ENCODE peak calls at places on chromosome 2, in four cellular contexts. One of them, this sample, is unnamed.

GRCh38 chr2:234495076-234495800 is 1.6 kb downstream of the ARL4C start:
- DNase-seq in spleen: peak; percentile 80
- DNase-seq in adrenal gland: no peak
- DNase-seq in PC-3: no peak
- DNase-seq in this sample: peak; percentile 39

GRCh38 chr2:214108598-214108997 is 302.3 kb upstream of the VWC2L start:
- DNase-seq in PC-3: no peak
- DNase-seq in spleen: no peak
- DNase-seq in adrenal gland: no peak
- DNase-seq in this sample: no peak

GRCh38 chr2:69709290-69709689 is 32.6 kb upstream of the ANXA4 start:
- DNase-seq in spleen: no peak
- DNase-seq in PC-3: no peak
- DNase-seq in adrenal gland: no peak
- DNase-seq in this sample: no peak

GRCh38 chr2:44060990-44061389 is 65.2 kb upstream of the LRPPRC start:
- DNase-seq in adrenal gland: no peak
- DNase-seq in spleen: no peak
- DNase-seq in PC-3: no peak
- DNase-seq in this sample: no peak

GRCh38 chr2:70443726-70444125 is 109.9 kb downstream of the TGFA start:
- DNase-seq in PC-3: no peak
- DNase-seq in spleen: no peak
- DNase-seq in adrenal gland: no peak
- DNase-seq in this sample: no peak

GRCh38 chr2:12352891-12353290 is 363.8 kb upstream of the TRIB2 start:
- DNase-seq in spleen: no peak
- DNase-seq in adrenal gland: no peak
- DNase-seq in PC-3: no peak
- DNase-seq in this sample: no peak

GRCh38 chr2:205778326-205778725 is 96.0 kb downstream of the NRP2 start:
- DNase-seq in adrenal gland: no peak
- DNase-seq in spleen: no peak
- DNase-seq in PC-3: no peak
- DNase-seq in this sample: no peak

GRCh38 chr2:237904806-237905599 is 45.6 kb downstream of the RAMP1 start:
- DNase-seq in adrenal gland: peak; percentile 71
- DNase-seq in PC-3: no peak
- DNase-seq in spleen: peak; percentile 77
- DNase-seq in this sample: peak; percentile 62

GRCh38 chr2:12465631-12466135 is 251.1 kb upstream of the TRIB2 start:
- DNase-seq in spleen: no peak
- DNase-seq in PC-3: no peak
- DNase-seq in adrenal gland: peak; percentile 63
- DNase-seq in this sample: no peak

GRCh38 chr2:169933124-169933711 is 106.0 kb downstream of the UBR3 start:
- DNase-seq in adrenal gland: no peak
- DNase-seq in PC-3: peak; percentile 70
- DNase-seq in spleen: no peak
- DNase-seq in this sample: peak; percentile 47

GRCh38 chr2:236769981-236770671 is 200.5 kb downstream of the ACKR3 start:
- DNase-seq in spleen: no peak
- DNase-seq in PC-3: peak; percentile 95
- DNase-seq in adrenal gland: no peak
- DNase-seq in this sample: no peak

GRCh38 chr2:235843591-235844395 is 324.4 kb downstream of the GBX2 start:
- DNase-seq in PC-3: no peak
- DNase-seq in adrenal gland: no peak
- DNase-seq in spleen: peak; percentile 46
- DNase-seq in this sample: no peak

GRCh38 chr2:106129592-106129991 is 64.5 kb downstream of the UXS1 start:
- DNase-seq in PC-3: no peak
- DNase-seq in spleen: no peak
- DNase-seq in adrenal gland: no peak
- DNase-seq in this sample: no peak

GRCh38 chr2:28704621-28705020 is 47.0 kb upstream of the PPP1CB start:
- DNase-seq in PC-3: no peak
- DNase-seq in adrenal gland: no peak
- DNase-seq in spleen: peak; percentile 25
- DNase-seq in this sample: no peak

GRCh38 chr2:156118753-156119416 is 213.6 kb downstream of the NR4A2 start:
- DNase-seq in adrenal gland: no peak
- DNase-seq in PC-3: peak; percentile 23
- DNase-seq in spleen: no peak
- DNase-seq in this sample: no peak

GRCh38 chr2:144430722-144431163 is 89.2 kb downstream of the ZEB2 start:
- DNase-seq in adrenal gland: no peak
- DNase-seq in PC-3: no peak
- DNase-seq in spleen: no peak
- DNase-seq in this sample: peak; percentile 59

GRCh38 chr2:172698041-172698863 is 37.4 kb upstream of the RAPGEF4 start:
- DNase-seq in adrenal gland: no peak
- DNase-seq in PC-3: peak; percentile 92
- DNase-seq in spleen: no peak
- DNase-seq in this sample: no peak

GRCh38 chr2:50995610-50996009 is 36.3 kb downstream of the NRXN1 start:
- DNase-seq in spleen: no peak
- DNase-seq in adrenal gland: peak; percentile 61
- DNase-seq in PC-3: peak; percentile 34
- DNase-seq in this sample: no peak

GRCh38 chr2:197599285-197599965 is 76.0 kb downstream of the RFTN2 start:
- DNase-seq in spleen: no peak
- DNase-seq in PC-3: peak; percentile 69
- DNase-seq in adrenal gland: peak; percentile 56
- DNase-seq in this sample: no peak

GRCh38 chr2:234032301-234032856 is 18.1 kb upstream of the SPP2 start:
- DNase-seq in PC-3: peak; percentile 86
- DNase-seq in spleen: no peak
- DNase-seq in adrenal gland: no peak
- DNase-seq in this sample: no peak

GRCh38 chr2:109129356-109129920 is 433 bp downstream of the SH3RF3 start:
- DNase-seq in spleen: peak; percentile 85
- DNase-seq in PC-3: peak; percentile 38
- DNase-seq in adrenal gland: peak; percentile 64
- DNase-seq in this sample: peak; percentile 53

GRCh38 chr2:70094978-70095832 is 7.9 kb downstream of the PCBP1 start:
- DNase-seq in spleen: peak; percentile 84
- DNase-seq in adrenal gland: peak; percentile 85
- DNase-seq in PC-3: peak; percentile 90
- DNase-seq in this sample: no peak

GRCh38 chr2:235577404-235578330 is 83.8 kb downstream of the AGAP1 start:
- DNase-seq in adrenal gland: no peak
- DNase-seq in PC-3: no peak
- DNase-seq in spleen: no peak
- DNase-seq in this sample: peak; percentile 83

GRCh38 chr2:239532859-239533258 is 132.0 kb upstream of the HDAC4 start:
- DNase-seq in spleen: peak; percentile 46
- DNase-seq in PC-3: no peak
- DNase-seq in adrenal gland: no peak
- DNase-seq in this sample: no peak

GRCh38 chr2:222982010-222982908 is 69.7 kb upstream of the KCNE4 start:
- DNase-seq in PC-3: peak; percentile 52
- DNase-seq in spleen: no peak
- DNase-seq in adrenal gland: peak; percentile 86
- DNase-seq in this sample: peak; percentile 55

GRCh38 chr2:7010376-7010775 is 93.2 kb downstream of the RNF144A start:
- DNase-seq in PC-3: peak; percentile 72
- DNase-seq in spleen: no peak
- DNase-seq in adrenal gland: peak; percentile 73
- DNase-seq in this sample: no peak

GRCh38 chr2:78677774-78678173 is 347.7 kb upstream of the REG3G start:
- DNase-seq in PC-3: no peak
- DNase-seq in spleen: no peak
- DNase-seq in adrenal gland: no peak
- DNase-seq in this sample: no peak

GRCh38 chr2:34105015-34105767 is 506.1 kb upstream of the FAM98A start:
- DNase-seq in adrenal gland: no peak
- DNase-seq in PC-3: peak; percentile 90
- DNase-seq in spleen: no peak
- DNase-seq in this sample: peak; percentile 47
- H3K27ac ChIP-seq in adrenal gland: no peak overlapping the region
- H3K27ac ChIP-seq in PC-3: peak overlapping the region; percentile 94
- H3K27ac ChIP-seq in spleen: no peak overlapping the region
- H3K27ac ChIP-seq in this sample: no peak overlapping the region

GRCh38 chr2:181456660-181457120 is 496 bp upstream of the ITGA4 start:
- DNase-seq in adrenal gland: peak; percentile 58
- DNase-seq in spleen: peak; percentile 97
- DNase-seq in PC-3: no peak
- DNase-seq in this sample: peak; percentile 11
- H3K27ac ChIP-seq in adrenal gland: no peak overlapping the region
- H3K27ac ChIP-seq in spleen: peak overlapping the region; percentile 96
- H3K27ac ChIP-seq in PC-3: no peak overlapping the region
- H3K27ac ChIP-seq in this sample: no peak overlapping the region

GRCh38 chr2:65691816-65692215 is 259.4 kb upstream of the SPRED2 start:
- DNase-seq in PC-3: no peak
- DNase-seq in spleen: no peak
- DNase-seq in adrenal gland: no peak
- DNase-seq in this sample: no peak
- H3K27ac ChIP-seq in PC-3: no peak overlapping the region
- H3K27ac ChIP-seq in spleen: no peak overlapping the region
- H3K27ac ChIP-seq in adrenal gland: no peak overlapping the region
- H3K27ac ChIP-seq in this sample: no peak overlapping the region

GRCh38 chr2:196162586-196163180 is 8.7 kb downstream of the STK17B start:
- DNase-seq in spleen: no peak
- DNase-seq in adrenal gland: no peak
- DNase-seq in PC-3: no peak
- DNase-seq in this sample: no peak

GRCh38 chr2:196159223-196159892 is 12.0 kb downstream of the STK17B start:
- DNase-seq in adrenal gland: no peak
- DNase-seq in spleen: no peak
- DNase-seq in PC-3: peak; percentile 22
- DNase-seq in this sample: no peak

GRCh38 chr2:196160966-196161365 is 10.4 kb downstream of the STK17B start:
- DNase-seq in PC-3: no peak
- DNase-seq in adrenal gland: no peak
- DNase-seq in spleen: no peak
- DNase-seq in this sample: no peak

GRCh38 chr2:196163285-196163684 is 8.1 kb downstream of the STK17B start:
- DNase-seq in spleen: no peak
- DNase-seq in adrenal gland: no peak
- DNase-seq in PC-3: no peak
- DNase-seq in this sample: no peak

GRCh38 chr2:196160101-196160500 is 11.3 kb downstream of the STK17B start:
- DNase-seq in adrenal gland: no peak
- DNase-seq in PC-3: peak; percentile 95
- DNase-seq in spleen: no peak
- DNase-seq in this sample: peak; percentile 95
- H3K27ac ChIP-seq in adrenal gland: no peak overlapping the region
- H3K27ac ChIP-seq in PC-3: peak overlapping the region; percentile 52
- H3K27ac ChIP-seq in spleen: peak overlapping the region; percentile 99
- H3K27ac ChIP-seq in this sample: no peak overlapping the region

DNA sequence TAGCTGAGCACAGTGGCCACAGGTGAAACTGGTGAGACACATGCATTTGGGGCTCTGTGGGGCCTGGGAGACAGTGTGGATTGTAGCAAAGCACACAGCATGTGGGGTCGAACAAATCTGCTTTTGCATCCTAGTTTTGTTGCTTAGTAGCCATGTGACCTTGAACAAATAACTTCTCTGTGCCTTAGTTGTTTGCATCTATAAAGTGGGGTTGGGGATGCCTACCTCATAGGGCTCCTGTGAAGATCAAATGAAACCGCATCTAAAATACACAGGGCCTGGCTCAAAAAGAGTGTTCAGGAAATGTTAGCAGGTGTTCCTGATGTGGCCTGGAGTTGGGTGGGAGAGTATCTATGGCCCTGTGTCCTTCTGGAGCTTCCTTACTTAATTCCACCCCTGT is 30.3 kb upstream of the CATIP start:
- DNase-seq in spleen: no peak
- DNase-seq in adrenal gland: no peak
- DNase-seq in PC-3: no peak
- DNase-seq in this sample: no peak
- H3K27ac ChIP-seq in spleen: no peak overlapping the region
- H3K27ac ChIP-seq in adrenal gland: no peak overlapping the region
- H3K27ac ChIP-seq in PC-3: no peak overlapping the region
- H3K27ac ChIP-seq in this sample: peak overlapping the region; percentile 90

DNA sequence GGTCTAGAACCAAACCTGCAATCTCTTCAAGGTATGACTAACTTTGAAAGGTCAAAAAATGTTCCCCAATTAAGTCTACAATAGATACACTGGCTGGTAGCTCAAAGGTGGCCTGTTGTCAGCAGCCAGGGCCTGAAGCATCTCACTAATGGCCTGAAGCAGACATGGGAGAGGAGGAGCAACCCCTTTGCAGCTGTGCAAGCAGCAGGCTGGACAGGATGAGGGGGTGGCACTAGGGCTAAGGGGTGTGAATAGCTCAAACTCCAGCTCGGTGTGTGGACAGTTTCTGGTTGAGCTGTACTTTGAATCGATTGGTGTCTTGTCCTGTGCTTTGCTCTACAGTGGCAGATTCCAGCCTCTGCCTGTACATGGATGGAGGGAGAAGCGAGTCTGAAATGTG is 34.5 kb upstream of the DTNB start:
- DNase-seq in adrenal gland: no peak
- DNase-seq in PC-3: peak; percentile 92
- DNase-seq in spleen: peak; percentile 27
- DNase-seq in this sample: no peak
- H3K27ac ChIP-seq in adrenal gland: no peak overlapping the region
- H3K27ac ChIP-seq in PC-3: peak overlapping the region; percentile 48
- H3K27ac ChIP-seq in spleen: no peak overlapping the region
- H3K27ac ChIP-seq in this sample: no peak overlapping the region

DNA sequence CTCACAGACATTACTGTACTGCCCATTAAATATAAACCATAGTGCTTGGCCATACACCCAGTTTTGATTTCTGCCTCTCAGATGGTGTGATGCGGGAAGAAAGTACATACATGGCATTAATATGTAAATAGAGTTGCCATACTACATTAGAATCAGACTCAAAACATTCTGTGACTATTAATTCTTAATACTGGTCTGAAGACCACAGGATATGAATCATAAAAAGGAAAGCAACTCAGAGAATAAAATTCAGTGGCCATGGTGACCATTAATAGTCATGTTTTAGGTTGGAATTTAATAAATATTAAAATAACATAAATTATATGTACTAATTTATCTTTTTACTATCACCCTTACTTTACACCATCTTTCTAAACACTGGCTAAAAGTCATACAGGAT is 33.0 kb upstream of the WDR75 start:
- DNase-seq in PC-3: peak; percentile 32
- DNase-seq in adrenal gland: no peak
- DNase-seq in spleen: no peak
- DNase-seq in this sample: no peak
- H3K27ac ChIP-seq in PC-3: peak overlapping the region; percentile 60
- H3K27ac ChIP-seq in adrenal gland: no peak overlapping the region
- H3K27ac ChIP-seq in spleen: no peak overlapping the region
- H3K27ac ChIP-seq in this sample: no peak overlapping the region

GRCh38 chr2:177894546-177894945 is 178.0 kb downstream of the PDE11A start:
- DNase-seq in spleen: no peak
- DNase-seq in PC-3: no peak
- DNase-seq in adrenal gland: no peak
- DNase-seq in this sample: no peak
- H3K27ac ChIP-seq in spleen: no peak overlapping the region
- H3K27ac ChIP-seq in PC-3: no peak overlapping the region
- H3K27ac ChIP-seq in adrenal gland: no peak overlapping the region
- H3K27ac ChIP-seq in this sample: peak overlapping the region; percentile 62

GRCh38 chr2:36223259-36223658 is 132.3 kb upstream of the CRIM1 start:
- DNase-seq in spleen: no peak
- DNase-seq in adrenal gland: no peak
- DNase-seq in PC-3: no peak
- DNase-seq in this sample: no peak
- H3K27ac ChIP-seq in spleen: no peak overlapping the region
- H3K27ac ChIP-seq in adrenal gland: no peak overlapping the region
- H3K27ac ChIP-seq in PC-3: no peak overlapping the region
- H3K27ac ChIP-seq in this sample: no peak overlapping the region

This sample was measured in cardiac muscle cell.